ENCODE peak calls at places on chromosomes 3 and 15, in five cellular contexts. W is EH, M is NCI-H2081, B is right cardiac atrium, K is activated T-cell treated with anti-CD3 and anti-CD28 coated beads for 1 hour. H is an unnamed sample.
A peak's percentile ranks its signal among the peaks of the same experiment; 100 is the strongest.

GRCh38 chr15:57680021-57680420 is 26.5 kb upstream of the POLR2M start:
- DNase-seq in W (peak; percentile 86), M (no peak), B (no peak), K (no peak), H (no peak)

GRCh38 chr15:40937762-40938529 is 8.8 kb downstream of the DLL4 start:
- DNase-seq in W (peak; percentile 52), M (peak; percentile 36), B (peak; percentile 79), K (no peak), H (no peak)

GRCh38 chr3:185534511-185534910 is 17.9 kb downstream of the LIPH start:
- DNase-seq in W (peak; percentile 14), M (no peak), B (no peak), K (no peak), H (no peak)

GRCh38 chr3:119380697-119381096 is 82.7 kb downstream of the TMEM39A start:
- DNase-seq in W (peak; percentile 12), M (peak; percentile 41), B (no peak), K (no peak), H (no peak)

GRCh38 chr3:169085827-169086226 is 577.7 kb downstream of the MECOM start:
- DNase-seq in W (peak; percentile 90), M (no peak), B (no peak), K (no peak), H (no peak)

GRCh38 chr3:194691481-194692281 is 6.0 kb downstream of the FAM43A start:
- DNase-seq in W (peak; percentile 10), M (no peak), B (no peak), K (no peak), H (no peak)

GRCh38 chr3:141410408-141410807 is 42.1 kb downstream of the ZBTB38 start:
- DNase-seq in W (peak; percentile 86), M (peak; percentile 84), B (peak; percentile 72), K (no peak), H (no peak)

GRCh38 chr15:65304393-65305143 is at the start of gene RNU5B-1:
- DNase-seq in W (peak; percentile 98), M (peak; percentile 92), B (peak; percentile 81), K (peak; percentile 55), H (no peak)

GRCh38 chr3:57756528-57757401 is 656 bp downstream of the SLMAP start:
- DNase-seq in W (peak; percentile 79), M (peak; percentile 17), B (peak; percentile 73), K (peak; percentile 14), H (peak; percentile 74)

H was measured in Right ventricle myocardium inferior.